ENCODE peak calls at places on chromosomes 1 and 21, in six cellular contexts. One of them, this sample, is unnamed.

GRCh38 chr1:93033029-93033428 is 46.1 kb upstream of the MTF2 start:
- DNase-seq in small intestine: no peak
- DNase-seq in B cell: no peak
- DNase-seq in germinal center: no peak
- DNase-seq in AG09309: no peak
- DNase-seq in stimulated activated CD8-positive, alpha-beta memory T cell treated with anti-CD3 and anti-CD28 coated beads, Interleukin-15, amount 100 ng/mL, for 24 hours: no peak
- DNase-seq in this sample: no peak

GRCh38 chr1:74913978-74914377 is 181.0 kb downstream of the TYW3 start:
- DNase-seq in AG09309: no peak
- DNase-seq in stimulated activated CD8-positive, alpha-beta memory T cell treated with anti-CD3 and anti-CD28 coated beads, Interleukin-15, amount 100 ng/mL, for 24 hours: no peak
- DNase-seq in small intestine: no peak
- DNase-seq in B cell: no peak
- DNase-seq in germinal center: no peak
- DNase-seq in this sample: no peak

GRCh38 chr1:162019006-162019405 is 4.7 kb downstream of the OLFML2B start:
- DNase-seq in AG09309: peak
- DNase-seq in B cell: no peak
- DNase-seq in stimulated activated CD8-positive, alpha-beta memory T cell treated with anti-CD3 and anti-CD28 coated beads, Interleukin-15, amount 100 ng/mL, for 24 hours: no peak
- DNase-seq in small intestine: peak
- DNase-seq in germinal center: no peak
- DNase-seq in this sample: no peak

GRCh38 chr1:107135466-107135865 is 5.4 kb upstream of the NTNG1 start:
- DNase-seq in stimulated activated CD8-positive, alpha-beta memory T cell treated with anti-CD3 and anti-CD28 coated beads, Interleukin-15, amount 100 ng/mL, for 24 hours: no peak
- DNase-seq in B cell: no peak
- DNase-seq in small intestine: no peak
- DNase-seq in AG09309: no peak
- DNase-seq in germinal center: peak
- DNase-seq in this sample: peak

GRCh38 chr1:162855461-162856150 is 5.4 kb downstream of the CCDC190 start:
- DNase-seq in small intestine: no peak
- DNase-seq in AG09309: peak
- DNase-seq in stimulated activated CD8-positive, alpha-beta memory T cell treated with anti-CD3 and anti-CD28 coated beads, Interleukin-15, amount 100 ng/mL, for 24 hours: no peak
- DNase-seq in germinal center: no peak
- DNase-seq in B cell: no peak
- DNase-seq in this sample: no peak

GRCh38 chr1:53627031-53627430 is 111.9 kb downstream of the GLIS1 start:
- DNase-seq in stimulated activated CD8-positive, alpha-beta memory T cell treated with anti-CD3 and anti-CD28 coated beads, Interleukin-15, amount 100 ng/mL, for 24 hours: no peak
- DNase-seq in AG09309: no peak
- DNase-seq in B cell: peak
- DNase-seq in small intestine: no peak
- DNase-seq in germinal center: no peak
- DNase-seq in this sample: no peak

GRCh38 chr1:88774151-88774556 is 90.1 kb downstream of the PKN2 start:
- DNase-seq in germinal center: no peak
- DNase-seq in small intestine: peak
- DNase-seq in AG09309: no peak
- DNase-seq in B cell: no peak
- DNase-seq in stimulated activated CD8-positive, alpha-beta memory T cell treated with anti-CD3 and anti-CD28 coated beads, Interleukin-15, amount 100 ng/mL, for 24 hours: no peak
- DNase-seq in this sample: peak

GRCh38 chr1:91564888-91565700 is 64.4 kb downstream of the CDC7 start:
- DNase-seq in stimulated activated CD8-positive, alpha-beta memory T cell treated with anti-CD3 and anti-CD28 coated beads, Interleukin-15, amount 100 ng/mL, for 24 hours: no peak
- DNase-seq in AG09309: no peak
- DNase-seq in B cell: no peak
- DNase-seq in small intestine: no peak
- DNase-seq in germinal center: no peak
- DNase-seq in this sample: peak

GRCh38 chr1:35725591-35725990 is 6.9 kb upstream of the C1orf216 start:
- DNase-seq in small intestine: no peak
- DNase-seq in B cell: no peak
- DNase-seq in germinal center: no peak
- DNase-seq in stimulated activated CD8-positive, alpha-beta memory T cell treated with anti-CD3 and anti-CD28 coated beads, Interleukin-15, amount 100 ng/mL, for 24 hours: no peak
- DNase-seq in AG09309: no peak
- DNase-seq in this sample: no peak

GRCh38 chr1:234706199-234706598 is 96.2 kb upstream of the IRF2BP2 start:
- DNase-seq in stimulated activated CD8-positive, alpha-beta memory T cell treated with anti-CD3 and anti-CD28 coated beads, Interleukin-15, amount 100 ng/mL, for 24 hours: no peak
- DNase-seq in small intestine: no peak
- DNase-seq in B cell: no peak
- DNase-seq in germinal center: no peak
- DNase-seq in AG09309: no peak
- DNase-seq in this sample: no peak

GRCh38 chr1:157306896-157307295 is 168.7 kb upstream of the ETV3 start:
- DNase-seq in B cell: no peak
- DNase-seq in small intestine: no peak
- DNase-seq in germinal center: no peak
- DNase-seq in AG09309: no peak
- DNase-seq in stimulated activated CD8-positive, alpha-beta memory T cell treated with anti-CD3 and anti-CD28 coated beads, Interleukin-15, amount 100 ng/mL, for 24 hours: no peak
- DNase-seq in this sample: no peak

GRCh38 chr21:26379561-26379960 is 193.5 kb downstream of the CYYR1 start:
- DNase-seq in B cell: no peak
- DNase-seq in AG09309: no peak
- DNase-seq in small intestine: no peak
- DNase-seq in stimulated activated CD8-positive, alpha-beta memory T cell treated with anti-CD3 and anti-CD28 coated beads, Interleukin-15, amount 100 ng/mL, for 24 hours: no peak
- DNase-seq in germinal center: no peak
- DNase-seq in this sample: no peak

GRCh38 chr1:156709743-156710489 is 4.5 kb upstream of the CRABP2 start:
- DNase-seq in B cell: no peak
- DNase-seq in stimulated activated CD8-positive, alpha-beta memory T cell treated with anti-CD3 and anti-CD28 coated beads, Interleukin-15, amount 100 ng/mL, for 24 hours: no peak
- DNase-seq in AG09309: peak
- DNase-seq in small intestine: peak
- DNase-seq in germinal center: no peak
- DNase-seq in this sample: no peak

GRCh38 chr21:21612446-21612845 is 614.2 kb downstream of the NCAM2 start:
- DNase-seq in germinal center: no peak
- DNase-seq in stimulated activated CD8-positive, alpha-beta memory T cell treated with anti-CD3 and anti-CD28 coated beads, Interleukin-15, amount 100 ng/mL, for 24 hours: no peak
- DNase-seq in B cell: no peak
- DNase-seq in AG09309: no peak
- DNase-seq in small intestine: no peak
- DNase-seq in this sample: peak

GRCh38 chr1:24503003-24503751 is 541 bp downstream of the RCAN3 start:
- DNase-seq in B cell: peak
- DNase-seq in germinal center: no peak
- DNase-seq in AG09309: no peak
- DNase-seq in small intestine: peak
- DNase-seq in stimulated activated CD8-positive, alpha-beta memory T cell treated with anti-CD3 and anti-CD28 coated beads, Interleukin-15, amount 100 ng/mL, for 24 hours: no peak
- DNase-seq in this sample: no peak

GRCh38 chr1:153544453-153545066 is 1.0 kb downstream of the S100A4 start:
- DNase-seq in AG09309: no peak
- DNase-seq in small intestine: no peak
- DNase-seq in B cell: no peak
- DNase-seq in germinal center: no peak
- DNase-seq in stimulated activated CD8-positive, alpha-beta memory T cell treated with anti-CD3 and anti-CD28 coated beads, Interleukin-15, amount 100 ng/mL, for 24 hours: no peak
- DNase-seq in this sample: no peak

GRCh38 chr1:204409878-204410763 is 1.5 kb downstream of the PPP1R15B start:
- DNase-seq in B cell: no peak
- DNase-seq in germinal center: no peak
- DNase-seq in small intestine: no peak
- DNase-seq in stimulated activated CD8-positive, alpha-beta memory T cell treated with anti-CD3 and anti-CD28 coated beads, Interleukin-15, amount 100 ng/mL, for 24 hours: no peak
- DNase-seq in AG09309: no peak
- DNase-seq in this sample: no peak

GRCh38 chr1:40059292-40059959 is 18.9 kb downstream of the CAP1 start:
- DNase-seq in small intestine: peak
- DNase-seq in AG09309: no peak
- DNase-seq in B cell: no peak
- DNase-seq in germinal center: peak
- DNase-seq in stimulated activated CD8-positive, alpha-beta memory T cell treated with anti-CD3 and anti-CD28 coated beads, Interleukin-15, amount 100 ng/mL, for 24 hours: no peak
- DNase-seq in this sample: peak

GRCh38 chr1:206075786-206076725 is 23.1 kb downstream of the RHEX start:
- DNase-seq in small intestine: no peak
- DNase-seq in B cell: no peak
- DNase-seq in AG09309: peak
- DNase-seq in stimulated activated CD8-positive, alpha-beta memory T cell treated with anti-CD3 and anti-CD28 coated beads, Interleukin-15, amount 100 ng/mL, for 24 hours: no peak
- DNase-seq in germinal center: no peak
- DNase-seq in this sample: no peak

GRCh38 chr1:234923626-234924025 is 205.0 kb downstream of the TOMM20 start:
- DNase-seq in small intestine: no peak
- DNase-seq in AG09309: no peak
- DNase-seq in B cell: no peak
- DNase-seq in stimulated activated CD8-positive, alpha-beta memory T cell treated with anti-CD3 and anti-CD28 coated beads, Interleukin-15, amount 100 ng/mL, for 24 hours: no peak
- DNase-seq in germinal center: no peak
- DNase-seq in this sample: no peak

GRCh38 chr1:65065535-65066378 is 82.2 kb upstream of the AK4 start:
- DNase-seq in AG09309: no peak
- DNase-seq in B cell: no peak
- DNase-seq in stimulated activated CD8-positive, alpha-beta memory T cell treated with anti-CD3 and anti-CD28 coated beads, Interleukin-15, amount 100 ng/mL, for 24 hours: no peak
- DNase-seq in small intestine: peak
- DNase-seq in germinal center: peak
- DNase-seq in this sample: peak

GRCh38 chr21:14678987-14679574 is 133.0 kb upstream of the SAMSN1 start:
- DNase-seq in small intestine: no peak
- DNase-seq in germinal center: no peak
- DNase-seq in B cell: no peak
- DNase-seq in AG09309: no peak
- DNase-seq in stimulated activated CD8-positive, alpha-beta memory T cell treated with anti-CD3 and anti-CD28 coated beads, Interleukin-15, amount 100 ng/mL, for 24 hours: no peak
- DNase-seq in this sample: no peak

GRCh38 chr21:33479679-33480480 is at the start of gene TMEM50B:
- DNase-seq in AG09309: peak
- DNase-seq in germinal center: peak
- DNase-seq in small intestine: peak
- DNase-seq in stimulated activated CD8-positive, alpha-beta memory T cell treated with anti-CD3 and anti-CD28 coated beads, Interleukin-15, amount 100 ng/mL, for 24 hours: peak
- DNase-seq in B cell: peak
- DNase-seq in this sample: peak

GRCh38 chr21:28783641-28784185 is 209.0 kb downstream of the LTN1 start:
- DNase-seq in AG09309: no peak
- DNase-seq in stimulated activated CD8-positive, alpha-beta memory T cell treated with anti-CD3 and anti-CD28 coated beads, Interleukin-15, amount 100 ng/mL, for 24 hours: no peak
- DNase-seq in germinal center: no peak
- DNase-seq in small intestine: no peak
- DNase-seq in B cell: no peak
- DNase-seq in this sample: no peak

GRCh38 chr1:108716437-108717230 is 3.9 kb downstream of the FNDC7 start:
- DNase-seq in B cell: no peak
- DNase-seq in small intestine: no peak
- DNase-seq in germinal center: no peak
- DNase-seq in AG09309: no peak
- DNase-seq in stimulated activated CD8-positive, alpha-beta memory T cell treated with anti-CD3 and anti-CD28 coated beads, Interleukin-15, amount 100 ng/mL, for 24 hours: no peak
- DNase-seq in this sample: no peak

GRCh38 chr1:28648493-28649238 is at the start of gene RNU11:
- DNase-seq in B cell: peak
- DNase-seq in stimulated activated CD8-positive, alpha-beta memory T cell treated with anti-CD3 and anti-CD28 coated beads, Interleukin-15, amount 100 ng/mL, for 24 hours: peak
- DNase-seq in small intestine: peak
- DNase-seq in germinal center: peak
- DNase-seq in AG09309: peak
- DNase-seq in this sample: peak